ENCODE peak calls at places on chromosome 7, in ten cellular contexts. One of them, this sample, is unnamed.

GRCh38 chr7:98285132-98286092 is 3.9 kb downstream of the BRI3 start:
- DNase-seq in left lung: no peak
- DNase-seq in upper lobe of left lung: no peak
- DNase-seq in epithelial cell of esophagus: no peak
- DNase-seq in upper lobe of right lung: no peak
- DNase-seq in cardiac muscle cell: no peak
- DNase-seq in right atrium auricular region: no peak
- DNase-seq in AG10803: no peak
- DNase-seq in fibroblast of pulmonary artery: no peak
- DNase-seq in progenitor cell of endocrine pancreas: no peak
- DNase-seq in this sample: no peak

GRCh38 chr7:143395187-143396149 is 13.2 kb downstream of the EPHA1 start:
- DNase-seq in left lung: peak
- DNase-seq in upper lobe of left lung: no peak
- DNase-seq in epithelial cell of esophagus: no peak
- DNase-seq in upper lobe of right lung: peak
- DNase-seq in cardiac muscle cell: no peak
- DNase-seq in right atrium auricular region: no peak
- DNase-seq in AG10803: no peak
- DNase-seq in fibroblast of pulmonary artery: no peak
- DNase-seq in progenitor cell of endocrine pancreas: no peak
- DNase-seq in this sample: no peak

GRCh38 chr7:157310676-157311185 is 26.1 kb upstream of the DNAJB6 start:
- DNase-seq in left lung: no peak
- DNase-seq in upper lobe of left lung: no peak
- DNase-seq in epithelial cell of esophagus: peak
- DNase-seq in upper lobe of right lung: no peak
- DNase-seq in cardiac muscle cell: no peak
- DNase-seq in right atrium auricular region: no peak
- DNase-seq in AG10803: no peak
- DNase-seq in fibroblast of pulmonary artery: no peak
- DNase-seq in progenitor cell of endocrine pancreas: no peak
- DNase-seq in this sample: no peak

GRCh38 chr7:83947260-83947659 is 247.3 kb downstream of the SEMA3A start:
- DNase-seq in left lung: no peak
- DNase-seq in upper lobe of left lung: no peak
- DNase-seq in epithelial cell of esophagus: peak
- DNase-seq in upper lobe of right lung: no peak
- DNase-seq in cardiac muscle cell: peak
- DNase-seq in right atrium auricular region: no peak
- DNase-seq in AG10803: no peak
- DNase-seq in fibroblast of pulmonary artery: peak
- DNase-seq in progenitor cell of endocrine pancreas: no peak
- DNase-seq in this sample: no peak

GRCh38 chr7:24608504-24608903 is 35.3 kb downstream of the PALS2 start:
- DNase-seq in left lung: no peak
- DNase-seq in upper lobe of left lung: no peak
- DNase-seq in epithelial cell of esophagus: no peak
- DNase-seq in upper lobe of right lung: no peak
- DNase-seq in cardiac muscle cell: no peak
- DNase-seq in right atrium auricular region: no peak
- DNase-seq in AG10803: no peak
- DNase-seq in fibroblast of pulmonary artery: no peak
- DNase-seq in progenitor cell of endocrine pancreas: no peak
- DNase-seq in this sample: no peak

GRCh38 chr7:115059312-115059711 is 137.4 kb downstream of the MDFIC start:
- DNase-seq in left lung: no peak
- DNase-seq in upper lobe of left lung: no peak
- DNase-seq in epithelial cell of esophagus: no peak
- DNase-seq in upper lobe of right lung: no peak
- DNase-seq in cardiac muscle cell: no peak
- DNase-seq in right atrium auricular region: no peak
- DNase-seq in AG10803: peak
- DNase-seq in fibroblast of pulmonary artery: peak
- DNase-seq in progenitor cell of endocrine pancreas: no peak
- DNase-seq in this sample: no peak

GRCh38 chr7:77542399-77542798 is 5.3 kb downstream of the PTPN12 start:
- DNase-seq in left lung: no peak
- DNase-seq in upper lobe of left lung: no peak
- DNase-seq in epithelial cell of esophagus: peak
- DNase-seq in upper lobe of right lung: no peak
- DNase-seq in cardiac muscle cell: no peak
- DNase-seq in right atrium auricular region: no peak
- DNase-seq in AG10803: peak
- DNase-seq in fibroblast of pulmonary artery: no peak
- DNase-seq in progenitor cell of endocrine pancreas: no peak
- DNase-seq in this sample: no peak

GRCh38 chr7:26777383-26777782 is 87.0 kb downstream of the SKAP2 start:
- DNase-seq in left lung: no peak
- DNase-seq in upper lobe of left lung: no peak
- DNase-seq in epithelial cell of esophagus: no peak
- DNase-seq in upper lobe of right lung: no peak
- DNase-seq in cardiac muscle cell: no peak
- DNase-seq in right atrium auricular region: no peak
- DNase-seq in AG10803: no peak
- DNase-seq in fibroblast of pulmonary artery: no peak
- DNase-seq in progenitor cell of endocrine pancreas: no peak
- DNase-seq in this sample: no peak

GRCh38 chr7:36286241-36286640 is 103.4 kb upstream of the ANLN start:
- DNase-seq in left lung: no peak
- DNase-seq in upper lobe of left lung: no peak
- DNase-seq in epithelial cell of esophagus: no peak
- DNase-seq in upper lobe of right lung: no peak
- DNase-seq in cardiac muscle cell: no peak
- DNase-seq in right atrium auricular region: no peak
- DNase-seq in AG10803: no peak
- DNase-seq in fibroblast of pulmonary artery: no peak
- DNase-seq in progenitor cell of endocrine pancreas: no peak
- DNase-seq in this sample: no peak

GRCh38 chr7:2959343-2959680 is 84.4 kb downstream of the CARD11 start:
- DNase-seq in left lung: peak
- DNase-seq in upper lobe of left lung: no peak
- DNase-seq in epithelial cell of esophagus: no peak
- DNase-seq in upper lobe of right lung: peak
- DNase-seq in cardiac muscle cell: no peak
- DNase-seq in right atrium auricular region: no peak
- DNase-seq in AG10803: no peak
- DNase-seq in fibroblast of pulmonary artery: no peak
- DNase-seq in progenitor cell of endocrine pancreas: no peak
- DNase-seq in this sample: no peak

GRCh38 chr7:133164444-133164843 is 82.6 kb upstream of the CHCHD3 start:
- DNase-seq in left lung: no peak
- DNase-seq in upper lobe of left lung: no peak
- DNase-seq in epithelial cell of esophagus: no peak
- DNase-seq in upper lobe of right lung: no peak
- DNase-seq in cardiac muscle cell: no peak
- DNase-seq in right atrium auricular region: no peak
- DNase-seq in AG10803: no peak
- DNase-seq in fibroblast of pulmonary artery: no peak
- DNase-seq in progenitor cell of endocrine pancreas: no peak
- DNase-seq in this sample: no peak

DNA sequence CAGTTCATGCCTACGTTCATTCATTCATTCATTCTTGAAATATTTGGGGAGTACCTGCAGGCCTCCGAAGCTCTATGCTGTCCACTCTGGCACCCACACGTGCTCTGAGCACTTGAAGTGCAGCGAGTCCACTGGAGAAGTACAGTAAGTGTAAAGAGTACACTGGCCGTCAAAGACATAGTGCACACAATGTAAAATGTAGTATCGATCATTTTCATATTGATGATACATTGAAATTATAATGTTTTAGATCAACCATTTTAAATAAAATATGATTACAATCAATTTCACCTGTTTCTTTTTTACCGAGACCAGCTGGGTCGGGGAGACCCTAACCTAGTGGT is 37.0 kb upstream of the PURB start:
- DNase-seq in left lung: no peak
- DNase-seq in upper lobe of left lung: no peak
- DNase-seq in epithelial cell of esophagus: no peak
- DNase-seq in upper lobe of right lung: no peak
- DNase-seq in cardiac muscle cell: no peak
- DNase-seq in right atrium auricular region: no peak
- DNase-seq in AG10803: no peak
- DNase-seq in fibroblast of pulmonary artery: no peak
- DNase-seq in progenitor cell of endocrine pancreas: no peak
- DNase-seq in this sample: no peak
- TF ChIP-seq CTCF in left lung: peak
- TF ChIP-seq CTCF in upper lobe of left lung: no peak
- TF ChIP-seq CTCF in epithelial cell of esophagus: no peak
- TF ChIP-seq CTCF in upper lobe of right lung: no peak
- TF ChIP-seq CTCF in cardiac muscle cell: no peak
- TF ChIP-seq CTCF in right atrium auricular region: no peak
- TF ChIP-seq CTCF in AG10803: no peak
- TF ChIP-seq CTCF in fibroblast of pulmonary artery: no peak
- TF ChIP-seq CTCF in progenitor cell of endocrine pancreas: no peak
- TF ChIP-seq CTCF in this sample: peak

GRCh38 chr7:158406817-158407216 is 180.8 kb downstream of the PTPRN2 start:
- DNase-seq in left lung: no peak
- DNase-seq in upper lobe of left lung: no peak
- DNase-seq in epithelial cell of esophagus: no peak
- DNase-seq in upper lobe of right lung: peak
- DNase-seq in cardiac muscle cell: no peak
- DNase-seq in right atrium auricular region: no peak
- DNase-seq in AG10803: no peak
- DNase-seq in fibroblast of pulmonary artery: no peak
- DNase-seq in progenitor cell of endocrine pancreas: no peak
- DNase-seq in this sample: no peak

GRCh38 chr7:158409816-158410330 is 177.8 kb downstream of the PTPRN2 start:
- DNase-seq in left lung: no peak
- DNase-seq in upper lobe of left lung: no peak
- DNase-seq in epithelial cell of esophagus: no peak
- DNase-seq in upper lobe of right lung: peak
- DNase-seq in cardiac muscle cell: no peak
- DNase-seq in right atrium auricular region: no peak
- DNase-seq in AG10803: no peak
- DNase-seq in fibroblast of pulmonary artery: no peak
- DNase-seq in progenitor cell of endocrine pancreas: no peak
- DNase-seq in this sample: no peak

GRCh38 chr7:158409120-158409519 is 178.5 kb downstream of the PTPRN2 start:
- DNase-seq in left lung: no peak
- DNase-seq in upper lobe of left lung: no peak
- DNase-seq in epithelial cell of esophagus: no peak
- DNase-seq in upper lobe of right lung: peak
- DNase-seq in cardiac muscle cell: no peak
- DNase-seq in right atrium auricular region: no peak
- DNase-seq in AG10803: no peak
- DNase-seq in fibroblast of pulmonary artery: no peak
- DNase-seq in progenitor cell of endocrine pancreas: no peak
- DNase-seq in this sample: no peak

GRCh38 chr7:158406364-158406763 is 181.3 kb downstream of the PTPRN2 start:
- DNase-seq in left lung: no peak
- DNase-seq in upper lobe of left lung: no peak
- DNase-seq in epithelial cell of esophagus: no peak
- DNase-seq in upper lobe of right lung: peak
- DNase-seq in cardiac muscle cell: no peak
- DNase-seq in right atrium auricular region: no peak
- DNase-seq in AG10803: no peak
- DNase-seq in fibroblast of pulmonary artery: no peak
- DNase-seq in progenitor cell of endocrine pancreas: no peak
- DNase-seq in this sample: no peak

DNA sequence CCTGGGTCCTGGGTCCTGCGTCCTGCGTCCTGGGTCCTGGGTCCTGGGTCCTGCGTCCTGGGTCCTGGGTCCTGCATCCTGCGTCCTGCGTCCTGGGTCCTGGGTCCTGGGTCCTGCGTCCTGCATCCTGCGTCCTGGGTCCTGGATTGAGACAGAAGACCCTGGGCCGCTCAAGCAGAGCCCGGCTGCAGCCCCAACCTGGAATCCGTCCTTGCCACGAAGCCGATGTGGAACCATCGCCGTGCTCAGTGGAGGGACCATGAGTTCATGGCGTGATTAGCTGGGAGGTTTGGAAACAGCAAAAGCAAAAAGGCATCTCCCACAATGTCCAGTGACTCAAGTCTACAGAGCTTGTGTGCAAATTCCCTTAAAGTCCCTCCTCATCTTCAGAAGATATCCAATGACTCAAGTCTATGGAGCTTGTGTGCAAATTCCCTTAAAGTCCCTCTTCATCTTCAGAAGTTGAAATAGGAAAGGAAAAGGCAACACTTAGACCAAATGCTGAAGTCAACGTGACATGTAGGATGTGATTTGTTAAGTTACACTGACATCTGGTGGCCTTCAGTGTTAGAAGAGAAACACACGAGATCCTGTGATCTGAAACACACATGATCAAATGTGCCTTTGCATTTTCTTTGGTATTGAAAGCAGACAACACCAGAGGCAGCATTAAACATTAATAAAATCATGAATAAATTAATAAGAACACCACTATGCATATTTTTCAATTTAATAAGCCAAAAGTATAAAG is 179.9 kb downstream of the PTPRN2 start:
- DNase-seq in left lung: peak
- DNase-seq in upper lobe of left lung: no peak
- DNase-seq in epithelial cell of esophagus: peak
- DNase-seq in upper lobe of right lung: peak
- DNase-seq in cardiac muscle cell: peak
- DNase-seq in right atrium auricular region: no peak
- DNase-seq in AG10803: peak
- DNase-seq in fibroblast of pulmonary artery: peak
- DNase-seq in progenitor cell of endocrine pancreas: no peak
- DNase-seq in this sample: no peak
- TF ChIP-seq CTCF in left lung: peak
- TF ChIP-seq CTCF in upper lobe of left lung: no peak
- TF ChIP-seq CTCF in epithelial cell of esophagus: peak
- TF ChIP-seq CTCF in upper lobe of right lung: peak
- TF ChIP-seq CTCF in cardiac muscle cell: peak
- TF ChIP-seq CTCF in right atrium auricular region: peak
- TF ChIP-seq CTCF in AG10803: no peak
- TF ChIP-seq CTCF in fibroblast of pulmonary artery: peak
- TF ChIP-seq CTCF in progenitor cell of endocrine pancreas: peak
- TF ChIP-seq CTCF in this sample: no peak

DNA sequence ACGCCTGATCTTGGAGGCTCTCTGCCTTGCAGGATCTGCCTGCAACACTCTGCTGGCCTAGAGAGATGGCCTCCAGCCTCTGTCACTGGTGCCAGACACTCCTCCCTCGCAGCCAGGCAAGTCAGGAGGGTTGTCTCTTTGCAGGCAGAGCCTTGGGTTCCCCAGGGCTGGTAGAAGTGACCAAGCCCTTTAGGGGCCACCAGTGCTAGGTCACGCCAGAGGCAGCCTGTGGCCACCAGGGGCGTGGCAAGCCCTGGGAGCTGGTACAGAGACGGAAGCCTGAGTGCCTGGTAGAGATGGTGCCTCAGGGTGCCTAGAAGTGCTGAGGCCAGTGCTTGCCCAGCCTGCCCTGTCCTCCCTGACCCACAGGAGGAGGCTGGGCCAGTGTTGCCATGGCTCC is 9.1 kb downstream of the ADCYAP1R1 start:
- DNase-seq in left lung: no peak
- DNase-seq in upper lobe of left lung: no peak
- DNase-seq in epithelial cell of esophagus: no peak
- DNase-seq in upper lobe of right lung: no peak
- DNase-seq in cardiac muscle cell: no peak
- DNase-seq in right atrium auricular region: no peak
- DNase-seq in AG10803: no peak
- DNase-seq in fibroblast of pulmonary artery: no peak
- DNase-seq in progenitor cell of endocrine pancreas: no peak
- DNase-seq in this sample: no peak
- TF ChIP-seq CTCF in left lung: no peak
- TF ChIP-seq CTCF in upper lobe of left lung: no peak
- TF ChIP-seq CTCF in epithelial cell of esophagus: no peak
- TF ChIP-seq CTCF in upper lobe of right lung: no peak
- TF ChIP-seq CTCF in cardiac muscle cell: no peak
- TF ChIP-seq CTCF in right atrium auricular region: no peak
- TF ChIP-seq CTCF in AG10803: no peak
- TF ChIP-seq CTCF in fibroblast of pulmonary artery: no peak
- TF ChIP-seq CTCF in progenitor cell of endocrine pancreas: peak
- TF ChIP-seq CTCF in this sample: no peak

GRCh38 chr7:117872565-117873055 is 631 bp downstream of the CTTNBP2 start:
- DNase-seq in left lung: peak
- DNase-seq in upper lobe of left lung: no peak
- DNase-seq in epithelial cell of esophagus: peak
- DNase-seq in upper lobe of right lung: no peak
- DNase-seq in cardiac muscle cell: peak
- DNase-seq in right atrium auricular region: no peak
- DNase-seq in AG10803: no peak
- DNase-seq in fibroblast of pulmonary artery: no peak
- DNase-seq in progenitor cell of endocrine pancreas: peak
- DNase-seq in this sample: peak
- TF ChIP-seq CTCF in left lung: no peak
- TF ChIP-seq CTCF in upper lobe of left lung: no peak
- TF ChIP-seq CTCF in epithelial cell of esophagus: no peak
- TF ChIP-seq CTCF in upper lobe of right lung: peak
- TF ChIP-seq CTCF in cardiac muscle cell: no peak
- TF ChIP-seq CTCF in right atrium auricular region: peak
- TF ChIP-seq CTCF in AG10803: no peak
- TF ChIP-seq CTCF in fibroblast of pulmonary artery: no peak
- TF ChIP-seq CTCF in progenitor cell of endocrine pancreas: peak
- TF ChIP-seq CTCF in this sample: no peak